ENCODE peak calls at places on chromosomes 4 and X, in ten cellular contexts. One of them, this sample, is unnamed.

GRCh38 chrX:151871244-151871643 is 41.4 kb upstream of the MAGEA4 start:
- DNase-seq in tibial nerve: no peak
- DNase-seq in stomach: no peak
- DNase-seq in transverse colon: no peak
- DNase-seq in uterus: no peak
- DNase-seq in left ventricle myocardium inferior: no peak
- DNase-seq in effector memory CD4-positive, alpha-beta T cell: no peak
- DNase-seq in Peyer's patch: no peak
- DNase-seq in heart right ventricle: no peak
- DNase-seq in left lung: no peak
- DNase-seq in this sample: no peak

GRCh38 chrX:153944140-153944799 is at the start of gene RENBP:
- DNase-seq in left ventricle myocardium inferior: peak; percentile 61
- DNase-seq in stomach: peak; percentile 45
- DNase-seq in Peyer's patch: peak; percentile 82
- DNase-seq in left lung: peak; percentile 78
- DNase-seq in uterus: no peak
- DNase-seq in transverse colon: peak; percentile 61
- DNase-seq in heart right ventricle: peak; percentile 64
- DNase-seq in effector memory CD4-positive, alpha-beta T cell: no peak
- DNase-seq in tibial nerve: peak; percentile 32
- DNase-seq in this sample: peak; percentile 83

GRCh38 chr4:122285285-122285684 is 93.5 kb upstream of the ADAD1 start:
- DNase-seq in left lung: no peak
- DNase-seq in left ventricle myocardium inferior: no peak
- DNase-seq in uterus: no peak
- DNase-seq in Peyer's patch: no peak
- DNase-seq in effector memory CD4-positive, alpha-beta T cell: no peak
- DNase-seq in tibial nerve: no peak
- DNase-seq in heart right ventricle: no peak
- DNase-seq in stomach: no peak
- DNase-seq in transverse colon: no peak
- DNase-seq in this sample: no peak

GRCh38 chrX:2874222-2875135 is 45.7 kb downstream of the GYG2 start:
- DNase-seq in left ventricle myocardium inferior: no peak
- DNase-seq in left lung: no peak
- DNase-seq in Peyer's patch: no peak
- DNase-seq in effector memory CD4-positive, alpha-beta T cell: no peak
- DNase-seq in uterus: no peak
- DNase-seq in transverse colon: no peak
- DNase-seq in heart right ventricle: no peak
- DNase-seq in tibial nerve: no peak
- DNase-seq in stomach: no peak
- DNase-seq in this sample: no peak

GRCh38 chrX:22666441-22666840 is 333.3 kb upstream of the DDX53 start:
- DNase-seq in tibial nerve: no peak
- DNase-seq in Peyer's patch: no peak
- DNase-seq in uterus: no peak
- DNase-seq in left lung: no peak
- DNase-seq in transverse colon: no peak
- DNase-seq in left ventricle myocardium inferior: no peak
- DNase-seq in effector memory CD4-positive, alpha-beta T cell: no peak
- DNase-seq in stomach: no peak
- DNase-seq in heart right ventricle: no peak
- DNase-seq in this sample: no peak

GRCh38 chrX:8663325-8663724 is 68.6 kb downstream of the ANOS1 start:
- DNase-seq in Peyer's patch: no peak
- DNase-seq in tibial nerve: no peak
- DNase-seq in stomach: no peak
- DNase-seq in transverse colon: no peak
- DNase-seq in uterus: no peak
- DNase-seq in left ventricle myocardium inferior: no peak
- DNase-seq in left lung: no peak
- DNase-seq in heart right ventricle: no peak
- DNase-seq in effector memory CD4-positive, alpha-beta T cell: no peak
- DNase-seq in this sample: no peak

GRCh38 chrX:87392369-87392768 is 125.2 kb upstream of the KLHL4 start:
- DNase-seq in heart right ventricle: no peak
- DNase-seq in tibial nerve: no peak
- DNase-seq in left ventricle myocardium inferior: no peak
- DNase-seq in left lung: no peak
- DNase-seq in effector memory CD4-positive, alpha-beta T cell: no peak
- DNase-seq in uterus: no peak
- DNase-seq in stomach: no peak
- DNase-seq in Peyer's patch: no peak
- DNase-seq in transverse colon: no peak
- DNase-seq in this sample: no peak

GRCh38 chr4:53515076-53515475 is 76.2 kb downstream of the LNX1 start:
- DNase-seq in left ventricle myocardium inferior: no peak
- DNase-seq in stomach: no peak
- DNase-seq in tibial nerve: no peak
- DNase-seq in left lung: no peak
- DNase-seq in Peyer's patch: no peak
- DNase-seq in transverse colon: no peak
- DNase-seq in effector memory CD4-positive, alpha-beta T cell: no peak
- DNase-seq in uterus: no peak
- DNase-seq in heart right ventricle: no peak
- DNase-seq in this sample: no peak

GRCh38 chrX:103175944-103176753 is 38.8 kb upstream of the BEX4 start:
- DNase-seq in effector memory CD4-positive, alpha-beta T cell: peak; percentile 1
- DNase-seq in heart right ventricle: peak; percentile 26
- DNase-seq in left ventricle myocardium inferior: peak; percentile 36
- DNase-seq in Peyer's patch: peak; percentile 72
- DNase-seq in transverse colon: peak; percentile 59
- DNase-seq in stomach: peak; percentile 72
- DNase-seq in uterus: peak; percentile 29
- DNase-seq in tibial nerve: peak; percentile 56
- DNase-seq in left lung: peak; percentile 36
- DNase-seq in this sample: peak; percentile 82

GRCh38 chr4:56656346-56656643 is 24.8 kb downstream of the HOPX start:
- DNase-seq in heart right ventricle: peak; percentile 10
- DNase-seq in left lung: no peak
- DNase-seq in effector memory CD4-positive, alpha-beta T cell: peak; percentile 11
- DNase-seq in transverse colon: peak; percentile 49
- DNase-seq in uterus: no peak
- DNase-seq in left ventricle myocardium inferior: peak; percentile 29
- DNase-seq in stomach: peak; percentile 36
- DNase-seq in Peyer's patch: peak; percentile 72
- DNase-seq in tibial nerve: no peak
- DNase-seq in this sample: no peak

GRCh38 chr4:102529977-102530376 is 28.8 kb downstream of the NFKB1 start:
- DNase-seq in transverse colon: no peak
- DNase-seq in left lung: no peak
- DNase-seq in uterus: no peak
- DNase-seq in heart right ventricle: no peak
- DNase-seq in left ventricle myocardium inferior: no peak
- DNase-seq in Peyer's patch: no peak
- DNase-seq in effector memory CD4-positive, alpha-beta T cell: no peak
- DNase-seq in stomach: no peak
- DNase-seq in tibial nerve: no peak
- DNase-seq in this sample: no peak

GRCh38 chr4:152352645-152353116 is 183.2 kb downstream of the FBXW7 start:
- DNase-seq in effector memory CD4-positive, alpha-beta T cell: no peak
- DNase-seq in uterus: peak; percentile 81
- DNase-seq in left ventricle myocardium inferior: peak; percentile 20
- DNase-seq in heart right ventricle: peak; percentile 23
- DNase-seq in left lung: peak; percentile 32
- DNase-seq in tibial nerve: peak; percentile 19
- DNase-seq in Peyer's patch: peak; percentile 54
- DNase-seq in transverse colon: peak; percentile 19
- DNase-seq in stomach: no peak
- DNase-seq in this sample: no peak
- H3K4me1 ChIP-seq in effector memory CD4-positive, alpha-beta T cell: no peaks in the 10 kb centered on the region
- H3K4me1 ChIP-seq in uterus: no peaks in the 10 kb centered on the region
- H3K4me1 ChIP-seq in left ventricle myocardium inferior: peaks cover 84% of the 10 kb centered on the region
- H3K4me1 ChIP-seq in heart right ventricle: peaks cover 57% of the 10 kb centered on the region
- H3K4me1 ChIP-seq in left lung: no peaks in the 10 kb centered on the region
- H3K4me1 ChIP-seq in tibial nerve: peaks cover 9% of the 10 kb centered on the region
- H3K4me1 ChIP-seq in Peyer's patch: no peaks in the 10 kb centered on the region
- H3K4me1 ChIP-seq in transverse colon: no peaks in the 10 kb centered on the region
- H3K4me1 ChIP-seq in stomach: no peaks in the 10 kb centered on the region
- H3K4me1 ChIP-seq in this sample: peaks cover 1% of the 10 kb centered on the region

GRCh38 chr4:30718889-30719252 is 1.3 kb upstream of the PCDH7 start:
- DNase-seq in left ventricle myocardium inferior: no peak
- DNase-seq in Peyer's patch: no peak
- DNase-seq in effector memory CD4-positive, alpha-beta T cell: no peak
- DNase-seq in stomach: no peak
- DNase-seq in left lung: no peak
- DNase-seq in transverse colon: no peak
- DNase-seq in uterus: peak; percentile 13
- DNase-seq in heart right ventricle: no peak
- DNase-seq in tibial nerve: no peak
- DNase-seq in this sample: peak; percentile 53
- H3K4me3 ChIP-seq in left ventricle myocardium inferior: peak overlapping the region; percentile 77
- H3K4me3 ChIP-seq in Peyer's patch: peak overlapping the region; percentile 58
- H3K4me3 ChIP-seq in effector memory CD4-positive, alpha-beta T cell: no peak overlapping the region
- H3K4me3 ChIP-seq in stomach: peak overlapping the region; percentile 68
- H3K4me3 ChIP-seq in left lung: peak overlapping the region; percentile 36
- H3K4me3 ChIP-seq in transverse colon: peak overlapping the region; percentile 47
- H3K4me3 ChIP-seq in uterus: peak overlapping the region; percentile 55
- H3K4me3 ChIP-seq in heart right ventricle: peak overlapping the region; percentile 60
- H3K4me3 ChIP-seq in tibial nerve: peak overlapping the region; percentile 63
- H3K4me3 ChIP-seq in this sample: peak overlapping the region; percentile 95

GRCh38 chr4:186699881-186700397 is 23.7 kb downstream of the FAT1 start:
- DNase-seq in Peyer's patch: no peak
- DNase-seq in heart right ventricle: no peak
- DNase-seq in transverse colon: no peak
- DNase-seq in tibial nerve: no peak
- DNase-seq in left lung: no peak
- DNase-seq in stomach: no peak
- DNase-seq in left ventricle myocardium inferior: no peak
- DNase-seq in uterus: no peak
- DNase-seq in effector memory CD4-positive, alpha-beta T cell: no peak
- DNase-seq in this sample: no peak

GRCh38 chr4:186699298-186699697 is 24.4 kb downstream of the FAT1 start:
- DNase-seq in heart right ventricle: no peak
- DNase-seq in uterus: no peak
- DNase-seq in left lung: no peak
- DNase-seq in effector memory CD4-positive, alpha-beta T cell: no peak
- DNase-seq in Peyer's patch: no peak
- DNase-seq in tibial nerve: no peak
- DNase-seq in left ventricle myocardium inferior: no peak
- DNase-seq in transverse colon: no peak
- DNase-seq in stomach: peak; percentile 76
- DNase-seq in this sample: no peak

GRCh38 chr4:186700746-186701145 is 22.9 kb downstream of the FAT1 start:
- DNase-seq in heart right ventricle: peak; percentile 61
- DNase-seq in left lung: no peak
- DNase-seq in stomach: no peak
- DNase-seq in Peyer's patch: no peak
- DNase-seq in tibial nerve: peak; percentile 71
- DNase-seq in uterus: no peak
- DNase-seq in left ventricle myocardium inferior: peak; percentile 65
- DNase-seq in transverse colon: no peak
- DNase-seq in effector memory CD4-positive, alpha-beta T cell: no peak
- DNase-seq in this sample: peak; percentile 74

GRCh38 chr4:186698028-186698427 is 25.6 kb downstream of the FAT1 start:
- DNase-seq in left lung: no peak
- DNase-seq in tibial nerve: no peak
- DNase-seq in uterus: no peak
- DNase-seq in effector memory CD4-positive, alpha-beta T cell: no peak
- DNase-seq in left ventricle myocardium inferior: no peak
- DNase-seq in heart right ventricle: no peak
- DNase-seq in transverse colon: no peak
- DNase-seq in stomach: no peak
- DNase-seq in Peyer's patch: no peak
- DNase-seq in this sample: no peak

DNA sequence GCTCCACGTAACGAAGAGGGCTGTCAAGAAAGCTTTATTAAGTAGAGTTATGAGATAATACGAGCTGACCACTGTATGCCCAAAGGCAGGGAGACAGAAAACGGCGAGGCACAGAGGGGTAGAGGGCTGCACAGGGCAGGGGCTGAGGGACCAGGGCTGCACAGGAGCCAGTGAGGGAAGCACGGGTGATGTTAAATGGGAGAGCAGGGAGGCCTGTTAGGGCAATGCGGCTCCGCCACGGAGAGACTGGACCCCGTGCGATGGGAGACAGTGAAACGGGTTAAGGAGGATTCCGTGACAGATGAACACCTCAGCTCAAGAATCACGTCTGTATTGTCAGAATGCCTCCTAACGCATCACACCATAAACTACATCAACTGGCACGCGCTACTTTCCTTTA is 25.1 kb downstream of the FAT1 start:
- DNase-seq in uterus: no peak
- DNase-seq in Peyer's patch: no peak
- DNase-seq in stomach: no peak
- DNase-seq in transverse colon: no peak
- DNase-seq in heart right ventricle: no peak
- DNase-seq in left ventricle myocardium inferior: no peak
- DNase-seq in tibial nerve: no peak
- DNase-seq in left lung: no peak
- DNase-seq in effector memory CD4-positive, alpha-beta T cell: no peak
- DNase-seq in this sample: no peak
- H3K27ac ChIP-seq in uterus: no peak overlapping the region
- H3K27ac ChIP-seq in Peyer's patch: no peak overlapping the region
- H3K27ac ChIP-seq in stomach: peak overlapping the region; percentile 49
- H3K27ac ChIP-seq in transverse colon: no peak overlapping the region
- H3K27ac ChIP-seq in heart right ventricle: peak overlapping the region; percentile 83
- H3K27ac ChIP-seq in left ventricle myocardium inferior: peak overlapping the region; percentile 86
- H3K27ac ChIP-seq in tibial nerve: peak overlapping the region; percentile 8
- H3K27ac ChIP-seq in left lung: no peak overlapping the region
- H3K27ac ChIP-seq in effector memory CD4-positive, alpha-beta T cell: no peak overlapping the region
- H3K27ac ChIP-seq in this sample: no peak overlapping the region

GRCh38 chr4:168647976-168648375 is 151.1 kb downstream of the PALLD start:
- DNase-seq in transverse colon: no peak
- DNase-seq in effector memory CD4-positive, alpha-beta T cell: no peak
- DNase-seq in uterus: no peak
- DNase-seq in heart right ventricle: no peak
- DNase-seq in left lung: no peak
- DNase-seq in stomach: no peak
- DNase-seq in left ventricle myocardium inferior: no peak
- DNase-seq in tibial nerve: no peak
- DNase-seq in Peyer's patch: no peak
- DNase-seq in this sample: no peak

GRCh38 chr4:168643796-168644159 is 146.9 kb downstream of the PALLD start:
- DNase-seq in stomach: no peak
- DNase-seq in tibial nerve: no peak
- DNase-seq in transverse colon: no peak
- DNase-seq in heart right ventricle: no peak
- DNase-seq in left lung: no peak
- DNase-seq in effector memory CD4-positive, alpha-beta T cell: no peak
- DNase-seq in left ventricle myocardium inferior: no peak
- DNase-seq in Peyer's patch: no peak
- DNase-seq in uterus: no peak
- DNase-seq in this sample: no peak

GRCh38 chr4:168648929-168649328 is 152.1 kb downstream of the PALLD start:
- DNase-seq in Peyer's patch: no peak
- DNase-seq in stomach: no peak
- DNase-seq in heart right ventricle: no peak
- DNase-seq in effector memory CD4-positive, alpha-beta T cell: no peak
- DNase-seq in uterus: peak; percentile 29
- DNase-seq in tibial nerve: no peak
- DNase-seq in transverse colon: no peak
- DNase-seq in left lung: no peak
- DNase-seq in left ventricle myocardium inferior: no peak
- DNase-seq in this sample: no peak

GRCh38 chr4:168648494-168648893 is 151.6 kb downstream of the PALLD start:
- DNase-seq in uterus: no peak
- DNase-seq in Peyer's patch: no peak
- DNase-seq in left lung: no peak
- DNase-seq in left ventricle myocardium inferior: no peak
- DNase-seq in tibial nerve: no peak
- DNase-seq in stomach: no peak
- DNase-seq in heart right ventricle: no peak
- DNase-seq in transverse colon: no peak
- DNase-seq in effector memory CD4-positive, alpha-beta T cell: no peak
- DNase-seq in this sample: no peak

GRCh38 chr4:168645933-168646768 is 149.3 kb downstream of the PALLD start:
- DNase-seq in left ventricle myocardium inferior: peak; percentile 31
- DNase-seq in Peyer's patch: no peak
- DNase-seq in uterus: no peak
- DNase-seq in stomach: no peak
- DNase-seq in transverse colon: no peak
- DNase-seq in effector memory CD4-positive, alpha-beta T cell: no peak
- DNase-seq in heart right ventricle: peak; percentile 41
- DNase-seq in tibial nerve: no peak
- DNase-seq in left lung: no peak
- DNase-seq in this sample: no peak
- H3K4me1 ChIP-seq in left ventricle myocardium inferior: peaks cover 83% of the 10 kb centered on the region
- H3K4me1 ChIP-seq in Peyer's patch: no peaks in the 10 kb centered on the region
- H3K4me1 ChIP-seq in uterus: no peaks in the 10 kb centered on the region
- H3K4me1 ChIP-seq in stomach: no peaks in the 10 kb centered on the region
- H3K4me1 ChIP-seq in transverse colon: peaks cover 3% of the 10 kb centered on the region
- H3K4me1 ChIP-seq in effector memory CD4-positive, alpha-beta T cell: no peaks in the 10 kb centered on the region
- H3K4me1 ChIP-seq in heart right ventricle: peaks cover 66% of the 10 kb centered on the region
- H3K4me1 ChIP-seq in tibial nerve: no peaks in the 10 kb centered on the region
- H3K4me1 ChIP-seq in left lung: no peaks in the 10 kb centered on the region
- H3K4me1 ChIP-seq in this sample: no peaks in the 10 kb centered on the region

This sample was measured in aorta.